ENCODE peak calls at places on chromosome 14, in nine cellular contexts. Y, X, E, R, C, T, P, M and G are unnamed samples.

GRCh38 chr14:62696261-62696968 is 348.8 kb downstream of the KCNH5 start:
- DNase-seq in R (no peak), E (no peak), Y (peak; percentile 47), X (no peak), M (no peak), T (no peak), C (no peak), P (peak; percentile 77), G (peak; percentile 87)

GRCh38 chr14:75563931-75564330 is 14.5 kb upstream of the FLVCR2 start:
- DNase-seq in C (no peak), T (no peak), Y (no peak), X (no peak), M (no peak), R (no peak), P (no peak), E (no peak), G (no peak)

GRCh38 chr14:58690801-58691516 is 53.2 kb downstream of the DACT1 start:
- DNase-seq in C (no peak), R (no peak), X (no peak), T (no peak), Y (no peak), M (peak; percentile 68), P (no peak), E (no peak), G (no peak)

GRCh38 chr14:36671149-36671548 is 9.5 kb downstream of the PAX9 start:
- DNase-seq in E (no peak), X (no peak), Y (no peak), C (no peak), T (no peak), M (no peak), R (no peak), P (no peak), G (no peak)

GRCh38 chr14:91901449-91902250 is 34.3 kb upstream of the TC2N start:
- DNase-seq in E (no peak), C (no peak), M (no peak), T (peak; percentile 45), R (no peak), X (peak; percentile 77), Y (no peak), P (no peak), G (no peak)

GRCh38 chr14:100213956-100214767 is 24.8 kb upstream of the YY1 start:
- DNase-seq in X (peak; percentile 88), R (peak; percentile 95), Y (peak; percentile 95), T (peak; percentile 88), C (peak; percentile 95), M (peak; percentile 98), E (peak; percentile 93), P (peak; percentile 99), G (peak; percentile 97)

GRCh38 chr14:105889666-105890473 is 363.5 kb downstream of the TMEM121 start:
- DNase-seq in X (peak; percentile 8), R (no peak), C (peak; percentile 43), E (no peak), Y (peak; percentile 12), M (peak; percentile 57), P (no peak), T (peak; percentile 2), G (no peak)

GRCh38 chr14:39739796-39740195 is 307.6 kb upstream of the FBXO33 start:
- DNase-seq in M (peak; percentile 79), T (no peak), P (no peak), X (no peak), C (peak; percentile 65), R (no peak), Y (no peak), E (no peak), G (no peak)

GRCh38 chr14:99966030-99966429 is 99.2 kb upstream of the EVL start:
- DNase-seq in Y (no peak), M (no peak), R (no peak), E (no peak), X (no peak), T (no peak), P (no peak), C (no peak), G (no peak)

GRCh38 chr14:68393178-68393763 is 399.6 kb downstream of the ZFP36L1 start:
- DNase-seq in C (no peak), R (no peak), T (no peak), Y (no peak), P (no peak), E (no peak), M (no peak), X (no peak), G (peak; percentile 59)

GRCh38 chr14:31323419-31323818 is 96.9 kb downstream of the HEATR5A start:
- DNase-seq in E (no peak), Y (no peak), T (no peak), P (no peak), R (no peak), M (no peak), C (no peak), X (no peak), G (no peak)

GRCh38 chr14:31320922-31321779 is 99.2 kb downstream of the HEATR5A start:
- DNase-seq in T (peak; percentile 36), M (no peak), R (no peak), Y (no peak), P (no peak), C (no peak), E (no peak), X (no peak), G (no peak)

GRCh38 chr14:31320216-31320615 is 100.1 kb downstream of the HEATR5A start:
- DNase-seq in M (no peak), Y (no peak), R (no peak), X (no peak), T (no peak), C (peak; percentile 69), P (no peak), E (no peak), G (no peak)

GRCh38 chr14:31326111-31326510 is 94.2 kb downstream of the HEATR5A start:
- DNase-seq in E (peak; percentile 11), P (no peak), M (no peak), X (no peak), T (no peak), Y (no peak), C (no peak), R (no peak), G (no peak)
- TF ChIP-seq CTCF in E (peak; percentile 37), P (no peak), M (no peak), X (no peak), T (no peak), Y (no peak), C (no peak), R (no peak), G (no peak)

DNA sequence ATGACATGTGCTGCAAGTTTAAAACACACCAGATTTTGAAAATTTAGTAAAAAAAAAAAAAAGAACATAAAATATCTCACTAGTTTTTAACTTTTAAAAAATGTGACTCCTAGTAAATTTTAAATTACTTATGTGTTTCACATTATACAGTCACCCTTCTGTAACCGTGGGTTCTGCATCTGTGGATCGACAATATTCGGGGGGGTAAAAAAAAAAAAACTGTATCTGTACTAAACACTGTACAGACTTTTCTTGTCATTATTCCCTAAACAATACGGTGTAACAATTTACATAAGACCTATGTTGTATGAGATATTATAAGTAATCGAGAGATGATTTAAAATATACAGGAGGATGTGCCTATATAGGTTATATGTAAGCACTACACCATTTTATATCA is 3.2 kb downstream of the DDX24 start:
- DNase-seq in P (no peak), Y (no peak), X (no peak), E (no peak), M (no peak), R (no peak), T (no peak), C (no peak), G (no peak)
- H3K4me1 ChIP-seq in P (peaks cover 16% of the 10 kb centered on the region), Y (no peaks in the 10 kb centered on the region), X (no peaks in the 10 kb centered on the region), E (peaks cover 38% of the 10 kb centered on the region), M (peaks cover 49% of the 10 kb centered on the region), R (peaks cover 49% of the 10 kb centered on the region), T (peaks cover 21% of the 10 kb centered on the region), C (peaks cover 56% of the 10 kb centered on the region), G (peaks cover 21% of the 10 kb centered on the region)

GRCh38 chr14:22099942-22100763 is 426.5 kb upstream of the OR4E1 start:
- DNase-seq in X (peak; percentile 74), Y (peak; percentile 78), P (peak; percentile 92), T (peak; percentile 54), R (no peak), C (peak; percentile 62), M (no peak), E (peak; percentile 52), G (peak; percentile 87)
- TF ChIP-seq CTCF in X (peak; percentile 66), Y (peak; percentile 62), P (peak; percentile 79), T (peak; percentile 75), R (peak; percentile 48), C (peak; percentile 67), M (peak; percentile 62), E (peak; percentile 76), G (peak; percentile 80)

GRCh38 chr14:23938823-23939222 is 14.7 kb upstream of the DHRS4 start:
- DNase-seq in T (no peak), M (no peak), C (no peak), P (no peak), R (no peak), E (no peak), Y (no peak), X (no peak), G (no peak)

GRCh38 chr14:23941230-23941629 is 12.3 kb upstream of the DHRS4 start:
- DNase-seq in T (no peak), R (no peak), Y (no peak), P (no peak), X (no peak), C (no peak), E (no peak), M (no peak), G (no peak)

GRCh38 chr14:23941669-23942068 is 11.9 kb upstream of the DHRS4 start:
- DNase-seq in X (no peak), M (no peak), C (no peak), T (no peak), Y (no peak), P (no peak), R (no peak), E (no peak), G (no peak)

GRCh38 chr14:23937121-23937692 is 16.4 kb upstream of the DHRS4 start:
- DNase-seq in P (no peak), M (no peak), E (no peak), C (no peak), X (no peak), T (no peak), Y (no peak), R (no peak), G (no peak)

GRCh38 chr14:23939607-23940326 is 13.8 kb upstream of the DHRS4 start:
- DNase-seq in P (no peak), T (no peak), R (no peak), M (no peak), X (no peak), E (no peak), C (no peak), Y (no peak), G (no peak)
- H3K4me1 ChIP-seq in P (no peaks in the 10 kb centered on the region), T (no peaks in the 10 kb centered on the region), R (no peaks in the 10 kb centered on the region), M (no peaks in the 10 kb centered on the region), X (no peaks in the 10 kb centered on the region), E (no peaks in the 10 kb centered on the region), C (no peaks in the 10 kb centered on the region), Y (peaks cover 5% of the 10 kb centered on the region), G (no peaks in the 10 kb centered on the region)

GRCh38 chr14:50335389-50335788 is 23.3 kb downstream of the DMAC2L start:
- DNase-seq in R (peak; percentile 82), C (no peak), P (peak; percentile 91), Y (peak; percentile 42), M (no peak), E (no peak), X (peak; percentile 74), T (peak; percentile 46), G (peak; percentile 89)
- TF ChIP-seq CTCF in R (no peak), C (peak; percentile 17), P (no peak), Y (no peak), M (no peak), E (no peak), X (peak; percentile 4), T (no peak), G (no peak)